ENCODE peak calls at places on chromosomes 13 and 19, in eight cellular contexts. K is NCI-H2081, G is RWPE2, D is T-helper 17 cell, I is AML-193, S is lung microvascular endothelial cell, R is anterior cingulate cortex, N is left ventricle myocardium inferior. Q is an unnamed sample.

GRCh38 chr13:60019119-60019993 is 144.4 kb downstream of the DIAPH3 start:
- DNase-seq in D (no peak), S (peak), G (no peak), K (no peak), I (no peak), R (no peak), N (no peak), Q (no peak)

GRCh38 chr19:47765522-47766358 is 12.8 kb upstream of the SELENOW start:
- DNase-seq in R (peak), S (peak), I (peak), D (peak), G (no peak), K (peak), N (peak), Q (no peak)

GRCh38 chr19:17262557-17262956 is 2.0 kb downstream of the USHBP1 start:
- DNase-seq in I (no peak), G (no peak), D (no peak), R (no peak), N (no peak), S (no peak), K (no peak), Q (no peak)

GRCh38 chr19:2477732-2478191 is 1.8 kb downstream of the GADD45B start:
- DNase-seq in N (no peak), R (no peak), G (no peak), K (no peak), S (peak), I (peak), D (no peak), Q (no peak)

GRCh38 chr13:28423010-28423409 is 71.9 kb downstream of the FLT1 start:
- DNase-seq in S (peak), K (no peak), N (peak), G (no peak), D (no peak), R (peak), I (peak), Q (peak)

GRCh38 chr19:41351339-41352245 is 2.1 kb downstream of the TGFB1 start:
- DNase-seq in D (peak), N (peak), K (no peak), I (peak), R (peak), G (no peak), S (peak), Q (peak)

GRCh38 chr13:73064991-73065390 is 6.2 kb downstream of the KLF5 start:
- DNase-seq in N (no peak), R (no peak), I (no peak), G (no peak), S (no peak), D (no peak), K (no peak), Q (no peak)

GRCh38 chr19:44666852-44667251 is 4.4 kb upstream of the CEACAM19 start:
- DNase-seq in D (no peak), S (no peak), G (no peak), I (no peak), K (no peak), N (no peak), R (no peak), Q (no peak)

GRCh38 chr13:87669379-87669978 is 1.7 kb upstream of the SLITRK5 start:
- DNase-seq in G (no peak), D (no peak), R (no peak), I (peak), S (peak), K (peak), N (no peak), Q (no peak)

GRCh38 chr13:110812111-110812868 is 98.8 kb downstream of the ING1 start:
- DNase-seq in N (no peak), K (no peak), R (no peak), D (no peak), G (no peak), I (no peak), S (no peak), Q (no peak)

GRCh38 chr19:41323023-41323422 is 13.1 kb downstream of the CCDC97 start:
- DNase-seq in S (peak), G (no peak), R (no peak), I (no peak), N (peak), D (no peak), K (no peak), Q (no peak)

GRCh38 chr13:49214917-49215376 is 5.2 kb upstream of the MLNR start:
- DNase-seq in D (peak), I (peak), S (peak), N (no peak), G (no peak), R (no peak), K (no peak), Q (no peak)

GRCh38 chr19:16342002-16342715 is 17.5 kb downstream of the KLF2 start:
- DNase-seq in D (no peak), I (no peak), K (no peak), S (peak), G (no peak), N (peak), R (peak), Q (peak)

GRCh38 chr19:4524808-4525562 is 6.7 kb upstream of the PLIN4 start:
- DNase-seq in D (peak), R (no peak), G (no peak), I (peak), N (peak), K (peak), S (peak), Q (peak)

GRCh38 chr13:59562924-59563323 is 600.8 kb downstream of the DIAPH3 start:
- DNase-seq in S (no peak), R (no peak), I (no peak), K (no peak), G (no peak), D (no peak), N (no peak), Q (no peak)

GRCh38 chr13:50805805-50806204 is 37.7 kb downstream of the DLEU7 start:
- DNase-seq in S (peak), D (no peak), N (no peak), G (no peak), I (peak), R (no peak), K (no peak), Q (no peak)

GRCh38 chr19:55173717-55174409 is 6.2 kb downstream of the SYT5 start:
- DNase-seq in S (peak), R (no peak), D (no peak), N (peak), K (peak), G (peak), I (no peak), Q (peak)

GRCh38 chr13:37701972-37702371 is 103.4 kb upstream of the POSTN start:
- DNase-seq in G (no peak), I (no peak), D (no peak), S (peak), N (no peak), R (no peak), K (no peak), Q (no peak)

Q was measured in stimulated activated naive B cell treated with anti-CD40 and anti-IgM and Interleukin-4, amounts not matched to agents 10 μg/mL and 1 μg/mL and 100 μg/mL, for 72 hours.